ENCODE peak calls at places on chromosomes 3 and 15, in four cellular contexts. One of them, this sample, is unnamed.
A peak's percentile ranks its signal among the peaks of the same experiment; 100 is the strongest.

GRCh38 chr15:48507416-48508065 is 138.0 kb downstream of the FBN1 start:
- DNase-seq in uterus: no peak
- DNase-seq in choroid plexus epithelial cell: peak; percentile 90
- DNase-seq in brain microvascular endothelial cell: peak; percentile 57
- DNase-seq in this sample: peak; percentile 49

GRCh38 chr15:40325188-40325587 is 1.7 kb downstream of the INAFM2 start:
- DNase-seq in brain microvascular endothelial cell: no peak
- DNase-seq in uterus: no peak
- DNase-seq in choroid plexus epithelial cell: no peak
- DNase-seq in this sample: no peak

GRCh38 chr15:77497942-77498361 is 77.3 kb downstream of the HMG20A start:
- DNase-seq in uterus: peak; percentile 44
- DNase-seq in choroid plexus epithelial cell: peak; percentile 57
- DNase-seq in brain microvascular endothelial cell: peak; percentile 16
- DNase-seq in this sample: no peak

GRCh38 chr3:184004483-184004882 is 13.2 kb downstream of the ABCC5 start:
- DNase-seq in choroid plexus epithelial cell: peak; percentile 56
- DNase-seq in uterus: no peak
- DNase-seq in brain microvascular endothelial cell: no peak
- DNase-seq in this sample: no peak

GRCh38 chr3:184680411-184680990 is 31.4 kb downstream of the MAGEF1 start:
- DNase-seq in brain microvascular endothelial cell: no peak
- DNase-seq in uterus: no peak
- DNase-seq in choroid plexus epithelial cell: no peak
- DNase-seq in this sample: no peak

GRCh38 chr3:171038342-171038741 is 11.8 kb upstream of the SLC2A2 start:
- DNase-seq in uterus: no peak
- DNase-seq in brain microvascular endothelial cell: no peak
- DNase-seq in choroid plexus epithelial cell: peak; percentile 58
- DNase-seq in this sample: no peak

GRCh38 chr3:11001020-11001657 is 8.6 kb downstream of the SLC6A1 start:
- DNase-seq in uterus: no peak
- DNase-seq in brain microvascular endothelial cell: no peak
- DNase-seq in choroid plexus epithelial cell: no peak
- DNase-seq in this sample: no peak

GRCh38 chr3:129934234-129935123 is 40.0 kb upstream of the TRH start:
- DNase-seq in choroid plexus epithelial cell: peak; percentile 38
- DNase-seq in brain microvascular endothelial cell: peak; percentile 15
- DNase-seq in uterus: peak; percentile 37
- DNase-seq in this sample: peak; percentile 3

GRCh38 chr3:10738688-10739372 is 77.2 kb upstream of the SLC6A11 start:
- DNase-seq in brain microvascular endothelial cell: peak; percentile 65
- DNase-seq in choroid plexus epithelial cell: peak; percentile 77
- DNase-seq in uterus: peak; percentile 70
- DNase-seq in this sample: peak; percentile 49

GRCh38 chr3:24184528-24185176 is 239.6 kb downstream of the NR1D2 start:
- DNase-seq in choroid plexus epithelial cell: no peak
- DNase-seq in brain microvascular endothelial cell: no peak
- DNase-seq in uterus: no peak
- DNase-seq in this sample: no peak

GRCh38 chr3:151226088-151226563 is 23.1 kb upstream of the GPR171 start:
- DNase-seq in uterus: no peak
- DNase-seq in choroid plexus epithelial cell: peak; percentile 95
- DNase-seq in brain microvascular endothelial cell: peak; percentile 92
- DNase-seq in this sample: peak; percentile 29

GRCh38 chr3:58321791-58322190 is 10.9 kb upstream of the PXK start:
- DNase-seq in choroid plexus epithelial cell: no peak
- DNase-seq in uterus: no peak
- DNase-seq in brain microvascular endothelial cell: no peak
- DNase-seq in this sample: no peak
- H3K4me3 ChIP-seq in choroid plexus epithelial cell: no peak overlapping the region
- H3K4me3 ChIP-seq in uterus: no peak overlapping the region
- H3K4me3 ChIP-seq in brain microvascular endothelial cell: no peak overlapping the region
- H3K4me3 ChIP-seq in this sample: no peak overlapping the region

DNA sequence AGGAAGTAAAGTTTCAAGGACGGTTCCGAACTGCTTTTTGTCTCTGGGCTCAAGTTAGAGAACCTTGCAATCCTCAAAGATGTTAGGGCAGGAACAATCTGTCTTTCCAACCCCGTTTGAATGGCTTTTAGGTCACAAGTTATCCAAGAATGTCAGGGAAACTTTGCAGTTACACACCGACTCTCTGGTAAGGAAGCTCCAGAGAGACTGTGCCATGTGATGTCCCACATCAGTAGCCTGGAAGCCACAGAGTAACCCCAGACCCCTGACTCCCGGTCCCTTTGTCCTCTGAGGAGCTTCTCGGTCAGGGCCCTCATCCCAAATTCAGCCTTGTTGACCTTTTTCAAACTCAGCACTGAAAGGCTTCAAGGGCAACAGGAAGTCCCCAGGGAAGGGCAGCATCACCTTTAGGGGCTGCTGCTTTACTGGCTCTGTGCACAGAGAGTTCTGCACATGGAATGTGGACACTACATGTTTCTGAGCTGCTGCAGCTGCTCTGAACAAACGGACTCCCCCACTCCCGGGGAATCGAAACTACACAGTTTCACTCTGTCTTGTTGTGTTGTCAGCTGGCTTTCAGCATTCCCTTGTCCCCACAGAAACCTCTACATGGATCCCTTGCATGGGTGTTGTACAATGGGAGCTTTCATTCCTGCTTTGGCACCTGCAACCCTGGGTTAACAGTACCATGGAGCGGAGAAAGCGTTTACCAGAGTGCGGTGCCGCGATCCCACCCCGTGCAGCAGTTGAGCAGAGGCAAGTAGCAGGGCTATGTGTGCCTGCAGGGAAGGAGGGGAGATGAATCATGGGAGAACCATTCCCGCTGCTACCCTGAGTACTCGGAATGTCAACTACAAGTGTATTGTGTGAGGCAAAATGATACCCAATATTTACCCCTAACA is 408.2 kb upstream of the THBS1 start:
- DNase-seq in choroid plexus epithelial cell: peak; percentile 80
- DNase-seq in uterus: peak; percentile 44
- DNase-seq in brain microvascular endothelial cell: peak; percentile 74
- DNase-seq in this sample: peak; percentile 35
- H3K4me3 ChIP-seq in choroid plexus epithelial cell: no peak overlapping the region
- H3K4me3 ChIP-seq in uterus: no peak overlapping the region
- H3K4me3 ChIP-seq in brain microvascular endothelial cell: peak overlapping the region; percentile 51
- H3K4me3 ChIP-seq in this sample: peak overlapping the region; percentile 20

DNA sequence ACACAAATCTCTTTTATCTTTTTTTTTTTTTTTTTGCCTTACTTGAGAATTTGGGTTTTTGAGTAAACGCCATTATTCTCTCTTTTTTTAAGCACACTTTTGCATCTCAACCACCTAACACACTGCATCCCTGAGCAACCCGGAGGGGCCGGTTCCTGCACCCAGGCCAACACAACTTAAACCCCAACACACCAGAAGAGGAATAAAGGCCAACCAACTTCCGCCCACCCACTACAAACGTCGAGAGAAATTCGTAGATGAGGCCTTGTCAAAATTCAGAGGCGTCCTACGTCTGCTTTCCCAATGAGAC is 389 bp upstream of the CCNB2 start:
- DNase-seq in uterus: no peak
- DNase-seq in brain microvascular endothelial cell: no peak
- DNase-seq in choroid plexus epithelial cell: no peak
- DNase-seq in this sample: no peak
- H3K4me3 ChIP-seq in uterus: peak overlapping the region; percentile 51
- H3K4me3 ChIP-seq in brain microvascular endothelial cell: peak overlapping the region; percentile 94
- H3K4me3 ChIP-seq in choroid plexus epithelial cell: peak overlapping the region; percentile 92
- H3K4me3 ChIP-seq in this sample: peak overlapping the region; percentile 81

GRCh38 chr3:113166719-113167492 is 44.5 kb upstream of the BOC start:
- DNase-seq in brain microvascular endothelial cell: no peak
- DNase-seq in uterus: peak; percentile 75
- DNase-seq in choroid plexus epithelial cell: peak; percentile 59
- DNase-seq in this sample: no peak
- H3K4me3 ChIP-seq in brain microvascular endothelial cell: no peak overlapping the region
- H3K4me3 ChIP-seq in uterus: no peak overlapping the region
- H3K4me3 ChIP-seq in choroid plexus epithelial cell: no peak overlapping the region
- H3K4me3 ChIP-seq in this sample: no peak overlapping the region

DNA sequence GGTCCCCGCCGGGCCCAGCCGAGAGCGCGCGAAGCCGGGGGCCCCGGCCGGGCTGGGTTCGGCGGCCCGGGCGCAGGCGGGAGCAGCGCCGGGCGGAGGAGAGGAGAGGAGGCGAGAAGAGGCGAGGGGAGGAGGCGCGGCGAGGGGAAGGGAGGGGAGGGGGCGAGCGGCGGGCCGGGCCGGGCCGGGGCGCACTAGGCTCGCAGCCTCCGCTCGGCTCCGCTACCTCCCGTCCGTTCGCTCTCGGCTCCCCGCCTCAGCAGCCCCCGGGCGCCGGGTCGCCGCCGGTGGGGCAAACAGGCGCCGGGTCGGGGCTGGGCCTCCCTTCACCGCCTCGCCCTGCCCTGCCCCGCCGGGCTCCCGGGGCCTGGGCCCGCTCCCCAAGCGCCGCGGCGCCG is 335 bp downstream of the INSYN1 start:
- DNase-seq in brain microvascular endothelial cell: no peak
- DNase-seq in uterus: no peak
- DNase-seq in choroid plexus epithelial cell: peak; percentile 10
- DNase-seq in this sample: no peak
- H3K4me3 ChIP-seq in brain microvascular endothelial cell: peak overlapping the region; percentile 32
- H3K4me3 ChIP-seq in uterus: peak overlapping the region; percentile 54
- H3K4me3 ChIP-seq in choroid plexus epithelial cell: peak overlapping the region; percentile 46
- H3K4me3 ChIP-seq in this sample: peak overlapping the region; percentile 43

GRCh38 chr15:63991706-63992105 is 54.6 kb downstream of the DAPK2 start:
- DNase-seq in uterus: no peak
- DNase-seq in choroid plexus epithelial cell: no peak
- DNase-seq in brain microvascular endothelial cell: no peak
- DNase-seq in this sample: no peak
- H3K4me3 ChIP-seq in uterus: no peak overlapping the region
- H3K4me3 ChIP-seq in choroid plexus epithelial cell: no peak overlapping the region
- H3K4me3 ChIP-seq in brain microvascular endothelial cell: no peak overlapping the region
- H3K4me3 ChIP-seq in this sample: no peak overlapping the region

DNA sequence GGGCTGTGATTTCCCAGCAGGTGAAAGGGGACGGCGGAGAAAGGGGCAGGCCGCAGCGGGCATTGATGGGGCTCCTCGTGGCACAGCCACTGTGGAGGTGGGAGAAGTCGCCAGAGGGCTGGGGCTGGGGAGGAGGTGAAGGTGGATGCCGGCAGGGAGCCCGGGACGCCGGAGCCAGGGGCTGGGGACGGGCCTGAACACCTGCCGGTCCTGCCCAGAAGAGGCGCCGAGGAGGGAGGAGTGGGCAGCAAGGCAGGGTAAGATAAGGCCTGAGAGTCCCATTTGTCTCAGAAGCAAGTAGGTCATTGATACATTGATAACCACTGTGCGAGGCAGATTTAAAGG is 571 bp upstream of the RARRES1 start:
- DNase-seq in brain microvascular endothelial cell: no peak
- DNase-seq in uterus: no peak
- DNase-seq in choroid plexus epithelial cell: no peak
- DNase-seq in this sample: no peak
- H3K4me3 ChIP-seq in brain microvascular endothelial cell: peak overlapping the region; percentile 64
- H3K4me3 ChIP-seq in uterus: peak overlapping the region; percentile 39
- H3K4me3 ChIP-seq in choroid plexus epithelial cell: peak overlapping the region; percentile 68
- H3K4me3 ChIP-seq in this sample: peak overlapping the region; percentile 41

This sample was measured in astrocyte of the cerebellum.